ENCODE peak calls at places on chromosomes 16 and 17, in seven cellular contexts. W is transverse colon, R is ovary, H is A549, Z is adrenal gland, J is tibial nerve, F is heart left ventricle. A is an unnamed sample.

GRCh38 chr17:58324409-58325288 is 3.9 kb downstream of the TSPOAP1 start:
- DNase-seq in R (peak; percentile 53), J (no peak), F (no peak), W (peak; percentile 58), H (no peak), Z (peak; percentile 69), A (no peak)

GRCh38 chr16:66150691-66151090 is 215.8 kb upstream of the CDH5 start:
- DNase-seq in Z (no peak), H (no peak), W (peak; percentile 13), R (no peak), J (no peak), F (no peak), A (no peak)

GRCh38 chr17:882827-883585 is 96.6 kb downstream of the NXN start:
- DNase-seq in J (peak; percentile 75), H (no peak), Z (peak; percentile 84), W (peak; percentile 34), R (peak; percentile 80), F (peak; percentile 83), A (no peak)

GRCh38 chr17:17837380-17837821 is 615 bp upstream of the SREBF1 start:
- DNase-seq in Z (peak; percentile 63), F (peak; percentile 74), W (no peak), J (peak; percentile 77), H (peak; percentile 80), R (no peak), A (no peak)

GRCh38 chr17:82400830-82401229 is 17.3 kb upstream of the HEXD start:
- DNase-seq in J (no peak), R (no peak), F (peak; percentile 48), Z (no peak), W (peak; percentile 67), H (no peak), A (no peak)

GRCh38 chr16:58109881-58110280 is 19.3 kb downstream of the CFAP20 start:
- DNase-seq in H (no peak), W (no peak), J (no peak), Z (no peak), F (no peak), R (no peak), A (no peak)

GRCh38 chr17:70879389-70879788 is 710.1 kb downstream of the KCNJ2 start:
- DNase-seq in J (no peak), H (no peak), Z (no peak), R (no peak), F (no peak), W (no peak), A (no peak)

GRCh38 chr17:51997723-51998122 is 160.8 kb downstream of the CA10 start:
- DNase-seq in H (no peak), Z (no peak), R (no peak), J (no peak), F (no peak), W (no peak), A (no peak)

GRCh38 chr17:8924595-8924994 is 40.9 kb downstream of the PIK3R5 start:
- DNase-seq in R (no peak), F (no peak), H (no peak), J (no peak), W (no peak), Z (no peak), A (no peak)

GRCh38 chr17:42680331-42680808 is 1.3 kb downstream of the CCR10 start:
- DNase-seq in J (peak; percentile 54), Z (peak; percentile 31), F (peak; percentile 48), R (no peak), W (peak; percentile 34), H (no peak), A (no peak)

GRCh38 chr17:42681976-42682375 is 333 bp upstream of the CCR10 start:
- DNase-seq in Z (no peak), W (no peak), R (no peak), F (no peak), H (no peak), J (no peak), A (no peak)

GRCh38 chr17:42684033-42684625 is 1.8 kb downstream of the CNTNAP1 start:
- DNase-seq in H (no peak), Z (no peak), W (no peak), J (no peak), R (no peak), F (no peak), A (no peak)

GRCh38 chr17:42683407-42684031 is 1.2 kb downstream of the CNTNAP1 start:
- DNase-seq in R (no peak), F (peak; percentile 57), W (peak; percentile 58), J (no peak), H (no peak), Z (peak; percentile 34), A (no peak)

DNA sequence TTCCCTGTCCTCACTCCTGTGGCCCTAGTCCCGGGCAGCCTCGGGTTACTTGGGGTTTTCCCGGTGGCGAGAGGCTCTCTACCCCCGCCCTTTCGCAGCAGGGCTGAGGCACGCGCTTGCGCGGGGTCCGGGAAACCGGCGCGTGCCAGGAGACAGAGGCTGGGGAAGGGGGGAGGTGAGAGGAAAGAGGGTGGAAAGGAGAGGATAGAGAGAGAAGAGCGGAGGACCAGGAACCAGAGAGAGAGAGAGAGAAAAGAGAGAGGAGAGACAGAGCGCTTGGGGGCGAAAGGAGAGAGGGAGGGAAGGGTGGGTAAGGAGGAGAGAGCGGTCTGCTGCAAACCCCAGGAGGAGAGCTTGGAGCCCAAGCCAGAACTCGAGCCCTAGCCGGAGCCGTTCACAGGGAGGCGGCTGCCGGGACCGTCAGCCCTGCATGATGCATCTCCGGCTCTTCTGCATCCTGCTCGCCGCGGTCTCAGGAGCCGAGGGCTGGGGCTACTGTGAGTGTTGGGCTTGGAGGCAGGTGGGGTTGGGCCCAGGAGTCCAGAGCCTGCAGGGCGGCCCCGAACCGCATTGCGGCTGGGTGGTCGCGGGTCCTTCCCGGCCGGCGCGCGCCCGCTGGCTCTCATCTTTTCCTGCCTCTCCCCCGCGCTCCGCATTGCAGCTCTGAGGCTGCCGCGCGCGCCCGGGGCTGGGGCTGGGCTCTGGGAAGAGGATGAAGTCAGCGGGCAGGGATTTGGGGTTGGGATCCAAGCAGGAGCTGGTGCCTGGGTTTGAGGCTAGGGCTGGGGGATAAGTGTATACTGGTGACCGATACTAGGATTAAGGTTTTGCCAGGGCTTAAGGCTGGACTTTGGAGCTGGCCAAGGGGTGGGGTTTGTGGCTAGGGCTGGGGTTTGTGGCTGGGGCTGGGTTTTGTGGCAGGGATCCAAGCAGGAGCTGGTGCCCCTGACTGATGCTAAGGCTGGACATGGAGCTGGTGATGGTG is at the start of gene CNTNAP1:
- DNase-seq in R (peak; percentile 71), F (peak; percentile 77), J (no peak), W (peak; percentile 68), H (peak; percentile 77), Z (peak; percentile 76), A (no peak)
- TF ChIP-seq POLR2A in R (no peak), F (no peak), J (no peak), W (no peak), H (no peak), Z (no peak), A (no peak)

GRCh38 chr16:35184356-35184870 is 1725.0 kb downstream of the TP53TG3F start:
- DNase-seq in J (no peak), F (no peak), R (no peak), Z (no peak), H (no peak), W (no peak), A (no peak)

GRCh38 chr16:35182043-35182677 is 1722.7 kb downstream of the TP53TG3F start:
- DNase-seq in F (no peak), W (no peak), H (no peak), Z (no peak), R (no peak), J (no peak), A (no peak)

GRCh38 chr16:35182943-35183550 is 1723.6 kb downstream of the TP53TG3F start:
- DNase-seq in W (no peak), R (no peak), H (no peak), F (no peak), J (no peak), Z (no peak), A (no peak)

GRCh38 chr16:35181422-35182030 is 1722.1 kb downstream of the TP53TG3F start:
- DNase-seq in H (no peak), R (no peak), Z (no peak), J (no peak), W (no peak), F (no peak), A (no peak)

GRCh38 chr16:35180970-35181369 is 1721.6 kb downstream of the TP53TG3F start:
- DNase-seq in F (no peak), Z (no peak), W (no peak), H (no peak), R (no peak), J (no peak), A (no peak)
- H3K9me3 ChIP-seq in F (no peaks in the 10 kb centered on the region), Z (no peaks in the 10 kb centered on the region), W (no peaks in the 10 kb centered on the region), H (no peaks in the 10 kb centered on the region), R (no peaks in the 10 kb centered on the region), J (peaks cover 23% of the 10 kb centered on the region), A (no peaks in the 10 kb centered on the region)

DNA sequence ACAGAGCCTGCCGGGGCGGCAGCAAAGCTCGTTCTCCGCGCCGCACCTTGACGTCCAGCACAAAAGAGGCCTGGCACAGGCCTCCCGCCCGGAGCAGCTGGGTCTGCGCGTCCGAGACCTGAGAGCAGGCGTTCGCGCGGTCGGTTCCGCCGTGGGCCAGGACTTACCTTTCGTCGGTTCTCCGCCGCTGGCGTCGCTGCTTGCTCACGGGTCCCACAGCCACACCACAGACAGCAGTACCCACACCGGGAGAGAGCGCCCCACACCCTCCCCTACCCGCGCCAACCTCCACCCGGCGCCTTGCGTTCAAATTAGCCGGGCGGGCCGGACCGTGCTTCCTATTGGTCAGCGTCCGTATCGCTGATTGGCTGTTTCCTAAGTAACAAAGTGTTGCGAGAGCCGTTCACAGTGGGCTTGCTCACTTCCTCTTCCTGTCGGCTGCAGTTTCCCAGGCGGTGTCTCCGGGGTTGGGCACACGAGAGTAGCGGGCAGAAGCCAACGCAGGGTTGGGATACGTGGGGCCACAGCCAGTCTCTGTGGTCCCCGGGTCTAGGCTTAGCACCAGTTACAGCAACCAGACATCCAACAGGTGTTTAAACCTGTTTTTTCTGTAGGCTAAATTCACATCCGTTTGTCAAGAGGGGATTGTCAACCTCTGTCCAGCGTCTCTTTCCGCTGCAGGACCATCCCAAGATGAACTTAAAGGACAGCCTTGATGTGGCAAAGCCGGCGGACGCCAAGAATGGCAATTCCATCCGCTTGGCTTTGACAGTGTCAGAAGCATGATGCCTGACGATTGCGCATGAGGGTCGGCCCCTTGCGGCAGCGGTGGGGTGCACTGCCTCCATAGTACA is at the start of gene KIF18B:
- DNase-seq in W (peak; percentile 91), F (peak; percentile 91), R (peak; percentile 77), J (peak; percentile 82), Z (peak; percentile 92), H (peak; percentile 100), A (peak; percentile 78)
- TF ChIP-seq POLR2A in W (peak; percentile 71), F (no peak), R (peak; percentile 47), J (no peak), Z (no peak), H (peak; percentile 96), A (no peak)

GRCh38 chr16:35636831-35637230 is 2177.4 kb downstream of the TP53TG3F start:
- DNase-seq in R (no peak), Z (no peak), F (no peak), H (no peak), W (no peak), J (no peak), A (no peak)

GRCh38 chr16:35639233-35640205 is 2180.1 kb downstream of the TP53TG3F start:
- DNase-seq in H (no peak), Z (no peak), J (no peak), W (no peak), F (no peak), R (no peak), A (no peak)

GRCh38 chr16:35637683-35638082 is 2178.3 kb downstream of the TP53TG3F start:
- DNase-seq in W (no peak), H (no peak), R (no peak), F (no peak), J (no peak), Z (no peak), A (no peak)

GRCh38 chr16:35642322-35642835 is 2183.0 kb downstream of the TP53TG3F start:
- DNase-seq in H (no peak), F (no peak), Z (no peak), W (no peak), J (no peak), R (no peak), A (no peak)
- H3K9me3 ChIP-seq in H (no peaks in the 10 kb centered on the region), F (no peaks in the 10 kb centered on the region), Z (no peaks in the 10 kb centered on the region), W (no peaks in the 10 kb centered on the region), J (peaks cover 7% of the 10 kb centered on the region), R (no peaks in the 10 kb centered on the region), A (no peaks in the 10 kb centered on the region)

A was measured in esophagus squamous epithelium.